ENCODE peak calls at places on chromosomes 11 and 22, in nine cellular contexts. C is epithelial cell of proximal tubule, P is hepatocyte, B is AG10803, F is IMR-90, Z is GM06990, D is sigmoid colon, Y is right lobe of liver, V is upper lobe of right lung. E is an unnamed sample.

GRCh38 chr11:44351006-44351660 is 41.2 kb upstream of the ALX4 start:
- DNase-seq in P (no peak), D (no peak), C (no peak), F (no peak), Y (no peak), V (peak), Z (peak), B (no peak), E (no peak)

GRCh38 chr11:65060913-65061408 is 2.6 kb upstream of the NAALADL1 start:
- DNase-seq in P (no peak), C (no peak), Y (no peak), V (no peak), D (no peak), B (no peak), F (no peak), Z (no peak), E (no peak)

GRCh38 chr11:61890536-61891330 is 612 bp downstream of the FADS3 start:
- DNase-seq in Y (peak), P (peak), C (no peak), B (peak), D (peak), F (peak), V (peak), Z (no peak), E (no peak)

GRCh38 chr22:46083383-46084350 is 66.7 kb upstream of the PPARA start:
- DNase-seq in Y (peak), F (no peak), B (no peak), C (no peak), D (peak), Z (no peak), P (no peak), V (peak), E (no peak)

GRCh38 chr11:61769946-61770683 is 17.7 kb downstream of the MYRF start:
- DNase-seq in V (no peak), D (no peak), Z (no peak), Y (no peak), F (no peak), P (no peak), B (no peak), C (no peak), E (no peak)

GRCh38 chr11:57515332-57516060 is at the start of gene SLC43A1:
- DNase-seq in D (peak), B (peak), F (peak), P (peak), Y (peak), Z (peak), V (peak), C (no peak), E (no peak)

GRCh38 chr22:19722175-19722914 is 994 bp upstream of the GP1BB start:
- DNase-seq in P (no peak), Z (no peak), V (no peak), B (no peak), F (no peak), D (no peak), C (no peak), Y (no peak), E (no peak)

GRCh38 chr11:108148549-108148948 is 27.2 kb downstream of the ACAT1 start:
- DNase-seq in V (no peak), Y (no peak), Z (no peak), B (no peak), D (no peak), F (no peak), P (no peak), C (peak), E (no peak)

GRCh38 chr11:64766881-64767280 is 7.1 kb upstream of the PYGM start:
- DNase-seq in D (peak), Y (no peak), P (no peak), B (no peak), F (no peak), V (peak), C (no peak), Z (no peak), E (no peak)

GRCh38 chr11:115613986-115614625 is 109.9 kb upstream of the CADM1 start:
- DNase-seq in P (peak), Z (no peak), B (peak), Y (no peak), D (no peak), V (no peak), C (no peak), F (peak), E (no peak)

GRCh38 chr22:41745968-41746367 is 46.7 kb downstream of the MEI1 start:
- DNase-seq in Z (no peak), B (peak), D (no peak), P (no peak), C (no peak), V (no peak), F (no peak), Y (no peak), E (no peak)

GRCh38 chr22:25666308-25666707 is 75.7 kb upstream of the MYO18B start:
- DNase-seq in Z (no peak), B (no peak), F (no peak), D (peak), V (peak), C (no peak), P (peak), Y (peak), E (peak)

GRCh38 chr22:32544953-32545558 is 70.4 kb downstream of the FBXO7 start:
- DNase-seq in C (no peak), Y (no peak), V (no peak), D (peak), Z (no peak), P (no peak), F (peak), B (peak), E (no peak)

GRCh38 chr22:32546935-32547334 is 72.3 kb downstream of the FBXO7 start:
- DNase-seq in B (no peak), Y (no peak), C (no peak), D (peak), V (no peak), Z (no peak), P (no peak), F (no peak), E (no peak)

GRCh38 chr22:32546480-32546879 is 71.9 kb downstream of the FBXO7 start:
- DNase-seq in D (peak), F (no peak), Z (no peak), B (no peak), Y (peak), C (no peak), P (no peak), V (no peak), E (no peak)

GRCh38 chr22:32545801-32546200 is 71.2 kb downstream of the FBXO7 start:
- DNase-seq in D (peak), B (peak), Z (no peak), F (peak), P (no peak), V (no peak), Y (no peak), C (no peak), E (no peak)

DNA sequence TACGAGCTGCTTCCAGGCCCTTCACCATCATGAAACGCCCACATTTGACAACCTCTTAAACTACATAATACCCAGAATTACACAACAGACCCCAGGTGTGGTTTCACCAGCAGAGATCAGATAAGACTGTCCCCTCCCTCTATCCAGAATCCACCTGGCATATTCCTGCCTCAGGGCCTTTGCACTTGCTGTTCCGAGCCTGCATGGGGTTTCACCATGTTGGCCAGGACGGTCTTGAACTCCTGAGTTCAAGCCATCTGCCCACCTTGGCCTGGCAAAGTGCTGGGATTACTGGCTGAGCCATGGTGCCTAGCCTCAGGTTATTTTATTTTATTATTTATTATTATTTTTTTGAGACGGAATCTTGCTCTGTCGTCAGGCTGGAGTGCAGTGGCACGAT is 73.4 kb downstream of the FBXO7 start:
- DNase-seq in D (peak), Z (no peak), F (no peak), P (no peak), C (no peak), B (no peak), V (no peak), Y (no peak), E (no peak)
- H3K4me3 ChIP-seq in D (no peak), Z (no peak), F (no peak), P (no peak), C (no peak), B (no peak), V (no peak), Y (no peak), E (no peak)

GRCh38 chr11:69831985-69832384 is 12.8 kb upstream of the FGF3 start:
- DNase-seq in P (no peak), C (no peak), F (no peak), B (no peak), V (no peak), D (peak), Z (no peak), Y (no peak), E (no peak)
- H3K4me3 ChIP-seq in P (no peak), C (no peak), F (no peak), B (no peak), V (no peak), D (no peak), Z (no peak), Y (no peak), E (no peak)

DNA sequence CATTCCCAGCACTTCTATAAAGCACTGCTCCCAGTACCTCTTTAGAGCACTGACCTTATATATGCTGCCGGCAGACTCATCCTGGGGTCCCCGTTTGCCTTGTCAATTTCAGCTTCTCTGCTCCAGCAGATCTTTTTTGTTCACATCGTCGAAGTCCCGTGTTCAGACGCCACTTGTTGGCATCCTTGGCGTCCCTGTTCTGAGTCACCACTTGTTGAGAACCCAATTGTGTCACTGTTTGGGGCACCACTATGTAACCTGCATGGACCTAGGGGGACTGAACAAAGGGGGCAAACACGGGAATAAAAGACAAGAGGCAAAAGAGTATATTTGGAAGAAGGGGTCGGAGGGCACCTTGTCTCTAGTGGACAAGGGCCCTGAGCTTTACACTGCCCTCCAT is 25.5 kb downstream of the OR10A6 start:
- DNase-seq in P (no peak), D (no peak), F (no peak), Z (no peak), C (no peak), V (no peak), B (no peak), Y (no peak), E (no peak)
- H3K4me3 ChIP-seq in P (no peak), D (no peak), F (no peak), Z (no peak), C (no peak), V (peak), B (no peak), Y (no peak), E (no peak)

GRCh38 chr11:13667245-13667644 is 1.2 kb upstream of the FAR1 start:
- DNase-seq in F (peak), Z (peak), D (no peak), Y (no peak), P (no peak), V (no peak), B (peak), C (no peak), E (no peak)

GRCh38 chr11:13667795-13668101 is 720 bp upstream of the FAR1 start:
- DNase-seq in F (no peak), Z (no peak), Y (no peak), C (no peak), V (no peak), P (no peak), D (no peak), B (no peak), E (no peak)

GRCh38 chr11:13668102-13668956 is at the start of gene FAR1:
- DNase-seq in B (peak), C (peak), D (peak), P (peak), Y (peak), V (peak), Z (peak), F (peak), E (peak)

GRCh38 chr11:13668957-13669521 is 571 bp downstream of the FAR1 start:
- DNase-seq in V (peak), P (peak), C (no peak), Z (peak), Y (no peak), F (peak), D (peak), B (peak), E (peak)

GRCh38 chr11:13669544-13670488 is 1.3 kb downstream of the FAR1 start:
- DNase-seq in P (no peak), V (no peak), Y (no peak), D (no peak), B (peak), C (no peak), Z (peak), F (no peak), E (no peak)
- H3K4me3 ChIP-seq in P (peak), V (peak), Y (peak), D (peak), B (peak), C (peak), Z (peak), F (peak), E (peak)

DNA sequence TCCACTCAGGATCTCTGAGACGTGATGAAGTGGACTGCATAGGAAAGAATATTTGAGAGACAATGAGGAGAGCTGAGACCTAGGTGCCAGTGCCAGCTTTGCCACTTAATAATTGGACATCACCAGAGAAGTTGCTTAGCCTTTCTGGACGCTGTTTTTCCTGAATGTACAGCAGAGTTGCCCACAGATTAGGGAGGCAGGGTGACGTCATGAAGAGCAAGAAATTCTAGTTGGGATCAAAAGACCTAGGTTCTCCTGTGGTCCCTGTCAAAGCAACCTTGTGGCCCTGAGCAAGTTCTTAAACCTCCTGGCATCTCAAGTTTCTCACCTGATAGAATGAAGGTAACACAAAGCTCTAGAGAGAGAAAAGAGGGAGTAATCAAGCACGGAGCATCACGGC is 174.6 kb upstream of the TENM4 start:
- DNase-seq in C (no peak), F (no peak), Y (no peak), B (no peak), V (no peak), Z (no peak), P (no peak), D (no peak), E (no peak)
- H3K4me3 ChIP-seq in C (no peak), F (no peak), Y (no peak), B (no peak), V (no peak), Z (no peak), P (no peak), D (no peak), E (no peak)

GRCh38 chr22:49856766-49857618 is 3.3 kb downstream of the ZBED4 start:
- DNase-seq in D (no peak), Z (no peak), F (no peak), P (no peak), B (no peak), Y (no peak), V (no peak), C (no peak), E (no peak)

GRCh38 chr22:49856343-49856742 is 2.7 kb downstream of the ZBED4 start:
- DNase-seq in F (no peak), V (peak), B (no peak), D (no peak), P (no peak), Z (no peak), Y (no peak), C (no peak), E (no peak)

GRCh38 chr22:49853981-49854791 is 542 bp downstream of the ZBED4 start:
- DNase-seq in Y (peak), V (peak), F (peak), B (peak), C (no peak), Z (peak), D (no peak), P (peak), E (no peak)

GRCh38 chr22:49852898-49853894 is at the start of gene ZBED4:
- DNase-seq in Z (peak), Y (peak), C (no peak), D (peak), F (peak), P (peak), V (peak), B (peak), E (peak)

GRCh38 chr22:49855491-49855911 is 1.9 kb downstream of the ZBED4 start:
- DNase-seq in Z (no peak), P (peak), C (no peak), F (peak), B (no peak), V (peak), Y (no peak), D (no peak), E (no peak)
- H3K4me3 ChIP-seq in Z (peak), P (peak), C (peak), F (peak), B (peak), V (peak), Y (no peak), D (no peak), E (peak)

GRCh38 chr11:117281869-117282268 is 9.3 kb upstream of the BACE1-AS start:
- DNase-seq in Z (no peak), F (no peak), C (no peak), V (no peak), D (no peak), B (no peak), Y (no peak), P (no peak), E (no peak)

GRCh38 chr11:117282956-117283355 is 8.2 kb upstream of the BACE1-AS start:
- DNase-seq in B (no peak), V (no peak), D (peak), F (no peak), Z (no peak), C (no peak), P (no peak), Y (no peak), E (no peak)

GRCh38 chr11:117284053-117284452 is 7.1 kb upstream of the BACE1-AS start:
- DNase-seq in Z (no peak), D (no peak), P (no peak), B (no peak), V (no peak), C (no peak), F (no peak), Y (no peak), E (no peak)

GRCh38 chr11:117279711-117280376 is 11.3 kb upstream of the BACE1-AS start:
- DNase-seq in V (no peak), D (peak), F (no peak), P (no peak), Z (no peak), B (no peak), Y (no peak), C (no peak), E (no peak)

GRCh38 chr11:117281159-117281558 is 10.0 kb upstream of the BACE1-AS start:
- DNase-seq in Y (no peak), Z (no peak), V (no peak), B (peak), D (peak), F (peak), C (peak), P (peak), E (no peak)
- H3K4me3 ChIP-seq in Y (no peak), Z (no peak), V (no peak), B (no peak), D (no peak), F (no peak), C (no peak), P (no peak), E (no peak)

GRCh38 chr11:78961938-78962701 is 387.5 kb upstream of the NARS2 start:
- DNase-seq in F (peak), B (peak), D (no peak), V (no peak), C (no peak), Z (no peak), P (peak), Y (no peak), E (no peak)
- H3K4me3 ChIP-seq in F (peak), B (no peak), D (no peak), V (no peak), C (peak), Z (no peak), P (peak), Y (no peak), E (no peak)

E was measured in Jurkat, Clone E6-1.